ENCODE peak calls at places on chromosomes 4 and X, in five cellular contexts. H is HepG2, X is GM12878, E is H1, B is A549. U is an unnamed sample.

GRCh38 chrX:100289159-100289558 is 120.9 kb downstream of the PCDH19 start:
- DNase-seq in H (no peak), X (no peak), E (no peak), B (no peak), U (no peak)

GRCh38 chrX:39361736-39362135 is 560.5 kb downstream of the MID1IP1 start:
- DNase-seq in H (no peak), X (no peak), E (no peak), B (no peak), U (no peak)

GRCh38 chr4:152719856-152720556 is 40.2 kb upstream of the TMEM154 start:
- DNase-seq in H (no peak), X (no peak), E (no peak), B (no peak), U (no peak)

GRCh38 chrX:152913915-152914314 is 16.0 kb downstream of the ZNF185 start:
- DNase-seq in H (no peak), X (no peak), E (no peak), B (no peak), U (no peak)

GRCh38 chrX:17361620-17362019 is 13.4 kb upstream of the NHS start:
- DNase-seq in H (peak), X (no peak), E (no peak), B (peak), U (peak)

GRCh38 chr4:180909279-180909678 is 1333.9 kb upstream of the TENM3 start:
- DNase-seq in H (no peak), X (no peak), E (peak), B (peak), U (no peak)

GRCh38 chr4:186726150-186726439 is 2.4 kb upstream of the FAT1 start:
- DNase-seq in H (no peak), X (no peak), E (no peak), B (no peak), U (no peak)

GRCh38 chr4:59180161-59180560 is 2020.0 kb upstream of the ADGRL3 start:
- DNase-seq in H (no peak), X (no peak), E (no peak), B (no peak), U (no peak)

GRCh38 chr4:14908635-14909034 is 93.6 kb upstream of the CPEB2 start:
- DNase-seq in H (no peak), X (no peak), E (no peak), B (no peak), U (no peak)

GRCh38 chrX:70262952-70263567 is 3.1 kb upstream of the P2RY4 start:
- DNase-seq in H (peak), X (no peak), E (peak), B (peak), U (peak)

GRCh38 chr4:10958226-10958856 is 273.8 kb upstream of the CLNK start:
- DNase-seq in H (no peak), X (no peak), E (no peak), B (no peak), U (no peak)

GRCh38 chrX:17580529-17581155 is 156.7 kb upstream of the SCML1 start:
- DNase-seq in H (no peak), X (no peak), E (no peak), B (no peak), U (no peak)

GRCh38 chr4:56218230-56218895 is 168.9 kb downstream of the AASDH start:
- DNase-seq in H (no peak), X (no peak), E (no peak), B (no peak), U (no peak)

GRCh38 chr4:87041142-87041541 is 106.3 kb downstream of the AFF1 start:
- DNase-seq in H (no peak), X (no peak), E (no peak), B (no peak), U (no peak)
- H3K27ac ChIP-seq in H (no peak), X (no peak), E (no peak), B (no peak), U (no peak)

DNA sequence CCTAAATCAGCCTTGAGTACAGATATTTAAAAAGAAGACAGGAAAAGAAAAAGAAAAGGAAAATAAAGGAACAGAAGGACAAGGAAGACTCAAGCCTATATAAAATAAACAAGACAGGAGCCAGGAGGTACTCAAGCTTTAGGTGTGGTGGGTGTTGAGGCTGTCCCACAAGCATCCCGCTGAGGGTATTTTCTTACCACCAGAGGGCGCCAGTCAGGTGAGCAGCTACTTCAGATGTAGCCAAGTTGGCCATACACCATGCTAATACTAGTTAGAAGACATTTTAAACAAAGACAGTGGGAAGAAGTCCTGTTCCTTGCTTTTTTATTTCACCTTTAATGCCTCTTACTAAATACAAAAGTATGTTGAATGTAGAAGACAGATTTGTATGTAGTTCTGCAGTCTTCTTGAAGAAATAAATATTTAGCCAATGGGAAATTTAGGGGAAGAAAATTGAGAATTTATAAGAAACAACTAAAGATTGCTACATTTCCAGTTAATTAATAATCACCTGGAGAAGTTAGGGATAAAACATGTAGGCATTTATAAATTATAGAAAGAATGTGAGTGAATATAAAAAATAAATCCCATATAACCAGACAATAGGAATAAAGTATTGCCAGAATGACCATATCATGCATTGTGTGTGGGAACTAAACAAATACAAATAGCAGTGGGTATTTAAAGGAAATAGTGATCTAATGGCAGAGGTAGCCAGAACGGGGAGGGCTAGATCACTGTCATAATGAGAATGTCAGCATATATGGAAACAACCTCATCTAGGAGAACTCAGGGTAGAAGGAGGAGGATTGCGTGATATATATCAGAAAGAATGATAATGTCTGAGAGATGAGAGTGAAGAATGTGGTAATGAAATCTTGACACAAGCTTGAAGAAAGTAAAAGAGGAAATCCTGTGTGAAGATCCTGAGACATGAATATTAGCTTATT is 71.0 kb downstream of the MTHFD2L start:
- DNase-seq in H (peak), X (no peak), E (peak), B (peak), U (peak)
- TF ChIP-seq CEBPB in H (no peak), X (no peak), E (no peak), B (no peak), U (no peak)

DNA sequence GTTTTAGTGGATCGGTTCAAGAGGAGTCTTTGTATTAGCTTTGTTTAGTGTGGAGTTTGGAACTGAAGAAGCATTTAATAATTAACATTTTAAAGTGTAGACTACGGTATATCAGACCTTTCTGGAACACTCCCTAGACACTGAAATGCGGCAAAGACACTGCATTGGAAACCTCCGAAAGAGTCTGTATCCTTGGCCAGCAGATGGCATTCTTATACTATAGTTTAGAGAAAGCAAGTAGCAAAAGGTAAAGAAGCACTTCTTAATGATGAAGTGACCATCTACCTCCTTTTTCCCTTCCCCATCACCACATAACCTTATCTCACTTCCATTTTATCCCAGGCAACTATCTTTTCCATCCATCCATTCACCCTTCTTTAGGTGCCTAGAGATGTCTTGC is 7.6 kb downstream of the FABP2 start:
- DNase-seq in H (peak), X (no peak), E (no peak), B (peak), U (no peak)
- TF ChIP-seq KDM1A in H (no peak), X (no peak), E (no peak), B (no peak), U (no peak)

GRCh38 chr4:147770831-147771230 is 38.9 kb downstream of the ARHGAP10 start:
- DNase-seq in H (no peak), X (no peak), E (no peak), B (no peak), U (no peak)
- H3K27ac ChIP-seq in H (no peak), X (no peak), E (no peak), B (no peak), U (no peak)

GRCh38 chrX:68396953-68397352 is 36.3 kb downstream of the OPHN1 start:
- DNase-seq in H (no peak), X (no peak), E (no peak), B (no peak), U (no peak)
- TF ChIP-seq CEBPB in H (no peak), X (no peak), E (no peak), B (no peak), U (no peak)

DNA sequence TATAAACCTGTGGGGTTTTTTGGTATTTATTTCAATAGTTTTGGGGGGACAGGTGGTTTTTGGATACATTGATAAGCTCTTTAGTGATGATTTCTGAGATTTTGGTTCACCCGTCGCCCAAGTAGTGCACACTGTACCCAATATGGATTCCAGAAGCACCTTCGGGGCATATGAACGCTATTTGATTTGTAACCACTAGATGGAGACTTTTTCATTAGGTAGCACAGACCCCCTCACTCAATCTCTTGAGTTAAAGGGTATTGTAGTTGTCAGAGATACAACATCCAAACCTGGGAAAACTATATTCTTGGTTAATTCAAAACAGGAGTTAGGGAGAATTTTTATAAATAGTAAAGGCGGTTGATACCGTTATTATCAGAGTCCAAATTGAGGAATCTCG is 79.8 kb downstream of the SPANXN3 start:
- DNase-seq in H (no peak), X (no peak), E (no peak), B (peak), U (no peak)
- TF ChIP-seq KDM1A in H (no peak), X (no peak), E (no peak), B (no peak), U (no peak)

GRCh38 chrX:124266325-124267087 is 66.0 kb upstream of the TEX13D start:
- DNase-seq in H (no peak), X (no peak), E (no peak), B (no peak), U (no peak)
- H3K27ac ChIP-seq in H (no peak), X (no peak), E (no peak), B (no peak), U (no peak)

DNA sequence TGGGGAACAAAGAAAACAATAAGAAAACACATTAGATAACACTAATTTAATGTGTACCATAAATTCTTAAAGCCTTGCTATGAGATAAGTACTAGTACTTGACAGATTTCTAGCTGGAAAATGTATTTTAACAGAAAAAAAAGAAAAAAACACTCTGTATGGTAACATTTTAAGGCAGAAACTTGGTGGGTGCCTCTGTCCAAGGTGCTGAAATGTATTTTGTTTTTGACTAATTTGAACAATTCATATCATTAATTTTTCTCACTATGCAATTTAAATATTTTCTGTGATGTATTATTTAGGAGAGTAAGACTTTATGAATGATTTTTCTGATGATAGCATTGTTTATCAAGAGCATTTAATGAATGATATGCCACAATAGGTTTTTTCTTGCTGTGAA is 107.5 kb downstream of the GABRG1 start:
- DNase-seq in H (no peak), X (no peak), E (no peak), B (no peak), U (peak)
- TF ChIP-seq CEBPB in H (no peak), X (no peak), E (no peak), B (no peak), U (no peak)

GRCh38 chrX:101478366-101478765 is 6.9 kb upstream of the ARMCX4 start:
- DNase-seq in H (no peak), X (no peak), E (no peak), B (no peak), U (no peak)

GRCh38 chrX:101485212-101486064 is at the start of gene ARMCX4:
- DNase-seq in H (no peak), X (no peak), E (peak), B (no peak), U (no peak)

GRCh38 chrX:101483705-101484104 is 1.6 kb upstream of the ARMCX4 start:
- DNase-seq in H (no peak), X (no peak), E (no peak), B (no peak), U (no peak)

DNA sequence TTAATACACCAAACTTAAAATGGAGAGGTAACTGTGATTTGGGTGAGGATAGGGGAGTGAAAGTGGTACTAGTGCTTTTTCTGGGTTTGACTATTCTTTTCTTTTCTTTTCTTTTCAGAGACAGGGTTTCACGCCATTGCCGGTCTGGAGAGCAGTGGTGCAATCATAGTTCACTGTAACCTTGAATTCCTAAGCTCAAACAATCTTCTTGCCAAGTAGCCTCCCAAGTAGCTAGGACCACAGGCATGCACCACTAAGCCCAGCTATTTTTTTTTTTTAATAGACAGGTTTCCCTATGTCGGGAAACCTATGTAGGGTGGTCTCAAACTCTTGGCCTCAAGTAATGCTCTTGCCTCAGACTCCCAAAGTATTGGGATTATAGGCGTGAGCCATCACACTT is 3.0 kb upstream of the ARMCX4 start:
- DNase-seq in H (no peak), X (no peak), E (no peak), B (no peak), U (no peak)
- TF ChIP-seq KDM1A in H (no peak), X (no peak), E (no peak), B (no peak), U (no peak)

GRCh38 chr4:102163404-102164140 is 181.7 kb downstream of the SLC39A8 start:
- DNase-seq in H (no peak), X (no peak), E (no peak), B (no peak), U (no peak)

GRCh38 chr4:102157984-102158383 is 187.3 kb downstream of the SLC39A8 start:
- DNase-seq in H (no peak), X (no peak), E (no peak), B (no peak), U (no peak)
- H3K27ac ChIP-seq in H (no peak), X (no peak), E (no peak), B (no peak), U (no peak)

U was measured in K562.